ENCODE peak calls at places on chromosome 3, in six cellular contexts. G is adrenal gland, I is lung, X is sigmoid colon, R is suprapubic skin, D is fibroblast of the aortic adventitia. J is an unnamed sample.

GRCh38 chr3:57890874-57891273 is 117.3 kb upstream of the FLNB start:
- DNase-seq in G (no peak), I (no peak), X (no peak), R (no peak), D (peak; percentile 36), J (peak; percentile 33)

GRCh38 chr3:187041362-187042061 is 97.8 kb downstream of the RPL39L start:
- DNase-seq in G (no peak), I (no peak), X (no peak), R (no peak), D (peak; percentile 67), J (peak; percentile 74)

GRCh38 chr3:18649666-18650363 is 224.7 kb upstream of the SATB1 start:
- DNase-seq in G (no peak), I (no peak), X (no peak), R (no peak), D (no peak), J (no peak)

GRCh38 chr3:185632996-185633395 is 46.9 kb downstream of the SENP2 start:
- DNase-seq in G (no peak), I (no peak), X (no peak), R (no peak), D (no peak), J (no peak)

GRCh38 chr3:17310983-17311382 is 426.2 kb downstream of the PLCL2 start:
- DNase-seq in G (no peak), I (no peak), X (no peak), R (no peak), D (no peak), J (no peak)

GRCh38 chr3:72245183-72245811 is 460.3 kb upstream of the PROK2 start:
- DNase-seq in G (peak; percentile 61), I (peak; percentile 32), X (peak; percentile 85), R (peak; percentile 75), D (no peak), J (peak; percentile 42)

GRCh38 chr3:113222412-113223086 is 11.2 kb downstream of the BOC start:
- DNase-seq in G (no peak), I (no peak), X (no peak), R (no peak), D (no peak), J (no peak)

GRCh38 chr3:72423643-72424042 is 424.6 kb downstream of the SHQ1 start:
- DNase-seq in G (no peak), I (no peak), X (no peak), R (no peak), D (no peak), J (no peak)

GRCh38 chr3:143975549-143976152 is 4.0 kb downstream of the DIPK2A start:
- DNase-seq in G (no peak), I (no peak), X (no peak), R (no peak), D (peak; percentile 89), J (peak; percentile 88)

GRCh38 chr3:47440131-47440530 is 35.6 kb downstream of the SCAP start:
- DNase-seq in G (no peak), I (no peak), X (no peak), R (no peak), D (no peak), J (peak; percentile 41)

GRCh38 chr3:140011611-140012277 is 76.8 kb downstream of the CLSTN2 start:
- DNase-seq in G (no peak), I (no peak), X (no peak), R (no peak), D (no peak), J (no peak)

GRCh38 chr3:136075816-136076215 is 110.3 kb downstream of the PPP2R3A start:
- DNase-seq in G (no peak), I (no peak), X (no peak), R (no peak), D (peak; percentile 63), J (peak; percentile 52)

GRCh38 chr3:171876651-171877272 is 33.6 kb downstream of the TMEM212 start:
- DNase-seq in G (no peak), I (no peak), X (no peak), R (no peak), D (peak; percentile 99), J (peak; percentile 97)

GRCh38 chr3:20945892-20946291 is 759.9 kb upstream of the SGO1 start:
- DNase-seq in G (no peak), I (no peak), X (no peak), R (no peak), D (no peak), J (no peak)

GRCh38 chr3:46187876-46188275 is 20.2 kb downstream of the CCR1 start:
- DNase-seq in G (no peak), I (no peak), X (no peak), R (no peak), D (peak; percentile 4), J (no peak)

GRCh38 chr3:122077293-122078234 is 22.4 kb downstream of the CD86 start:
- DNase-seq in G (no peak), I (no peak), X (no peak), R (no peak), D (no peak), J (no peak)

GRCh38 chr3:66413151-66413751 is 87.6 kb downstream of the LRIG1 start:
- DNase-seq in G (no peak), I (no peak), X (no peak), R (no peak), D (peak; percentile 78), J (peak; percentile 29)

GRCh38 chr3:131702156-131702555 is 199.4 kb upstream of the MRPL3 start:
- DNase-seq in G (no peak), I (no peak), X (no peak), R (no peak), D (no peak), J (no peak)

GRCh38 chr3:149095487-149095886 is 9.2 kb upstream of the HLTF start:
- DNase-seq in G (no peak), I (no peak), X (no peak), R (no peak), D (no peak), J (no peak)

GRCh38 chr3:98846101-98846500 is 55.4 kb downstream of the DCBLD2 start:
- DNase-seq in G (no peak), I (no peak), X (no peak), R (no peak), D (peak; percentile 53), J (peak; percentile 42)

GRCh38 chr3:56137406-56137805 is 330.9 kb downstream of the ERC2 start:
- DNase-seq in G (no peak), I (no peak), X (no peak), R (no peak), D (peak; percentile 82), J (peak; percentile 76)

GRCh38 chr3:158313344-158313927 is 203.5 kb downstream of the RSRC1 start:
- DNase-seq in G (no peak), I (no peak), X (no peak), R (no peak), D (peak; percentile 19), J (peak; percentile 55)

GRCh38 chr3:124384527-124384926 is 345.7 kb upstream of the UMPS start:
- DNase-seq in G (no peak), I (no peak), X (no peak), R (no peak), D (no peak), J (no peak)

GRCh38 chr3:127446756-127447155 is 143.8 kb downstream of the TPRA1 start:
- DNase-seq in G (no peak), I (no peak), X (peak; percentile 40), R (peak; percentile 22), D (no peak), J (no peak)

GRCh38 chr3:127444761-127445160 is 145.8 kb downstream of the TPRA1 start:
- DNase-seq in G (no peak), I (no peak), X (peak; percentile 32), R (no peak), D (no peak), J (no peak)

GRCh38 chr3:127448161-127448561 is 142.4 kb downstream of the TPRA1 start:
- DNase-seq in G (peak; percentile 39), I (no peak), X (peak; percentile 13), R (peak; percentile 55), D (no peak), J (no peak)

GRCh38 chr3:127443581-127444375 is 146.8 kb downstream of the TPRA1 start:
- DNase-seq in G (no peak), I (no peak), X (peak; percentile 44), R (no peak), D (no peak), J (no peak)

GRCh38 chr3:127445581-127446368 is 144.8 kb downstream of the TPRA1 start:
- DNase-seq in G (no peak), I (no peak), X (peak; percentile 45), R (no peak), D (no peak), J (no peak)
- TF ChIP-seq CTCF in G (no peak), I (no peak), X (no peak), R (no peak), D (no peak), J (no peak)

GRCh38 chr3:138281561-138281960 is 48.1 kb downstream of the NME9 start:
- DNase-seq in G (no peak), I (no peak), X (no peak), R (no peak), D (no peak), J (no peak)
- H3K4me3 ChIP-seq in G (no peak overlapping the region), I (no peak overlapping the region), X (no peak overlapping the region), R (no peak overlapping the region), D (no peak overlapping the region), J (no peak overlapping the region)

GRCh38 chr3:70823622-70824021 is 511.2 kb upstream of the MDFIC2 start:
- DNase-seq in G (no peak), I (no peak), X (no peak), R (no peak), D (no peak), J (no peak)

GRCh38 chr3:70820397-70820796 is 508.0 kb upstream of the MDFIC2 start:
- DNase-seq in G (no peak), I (no peak), X (no peak), R (no peak), D (no peak), J (no peak)

GRCh38 chr3:70822777-70823176 is 510.3 kb upstream of the MDFIC2 start:
- DNase-seq in G (no peak), I (no peak), X (no peak), R (no peak), D (no peak), J (no peak)

GRCh38 chr3:70824078-70824477 is 511.6 kb upstream of the MDFIC2 start:
- DNase-seq in G (no peak), I (no peak), X (no peak), R (peak; percentile 60), D (peak; percentile 97), J (peak; percentile 55)

GRCh38 chr3:70821602-70822001 is 509.2 kb upstream of the MDFIC2 start:
- DNase-seq in G (no peak), I (no peak), X (no peak), R (no peak), D (no peak), J (no peak)
- TF ChIP-seq CTCF in G (no peak), I (no peak), X (no peak), R (no peak), D (no peak), J (no peak)

DNA sequence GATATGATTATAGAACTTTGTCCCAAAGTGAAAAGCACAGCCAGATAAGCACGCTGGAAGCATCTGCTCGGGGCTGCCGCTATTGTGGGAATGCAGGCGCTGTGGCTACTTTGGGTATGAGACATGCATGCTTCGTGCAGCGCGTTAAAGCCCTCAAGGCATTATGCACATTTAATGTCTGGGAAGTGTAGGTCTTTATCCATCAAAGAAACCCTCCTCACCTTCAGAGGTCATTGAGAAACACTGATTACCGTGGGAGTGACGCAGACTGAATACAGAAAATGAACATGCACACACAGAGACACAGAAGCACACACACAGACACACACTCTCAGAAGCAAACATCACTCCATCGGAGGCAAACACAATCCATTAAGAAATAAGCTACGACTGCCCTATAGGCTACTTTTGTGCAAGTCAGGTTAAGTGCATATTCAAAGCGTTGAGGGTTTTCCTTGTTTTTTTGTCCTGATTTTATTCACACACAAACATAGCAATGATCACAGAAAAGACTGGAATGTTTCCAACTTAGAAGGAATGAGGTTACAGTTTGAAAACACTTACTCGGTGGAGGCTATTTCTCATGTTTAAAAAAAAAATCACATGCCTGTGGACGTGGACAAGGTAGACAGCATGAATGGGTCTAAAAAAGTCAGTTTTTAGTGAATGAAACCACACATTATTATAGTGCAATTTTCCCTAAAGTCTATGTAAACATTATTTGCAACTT is 68.5 kb downstream of the PLCH1 start:
- DNase-seq in G (no peak), I (no peak), X (no peak), R (no peak), D (peak; percentile 60), J (peak; percentile 28)
- H3K4me3 ChIP-seq in G (no peak overlapping the region), I (no peak overlapping the region), X (peak overlapping the region; percentile 18), R (peak overlapping the region; percentile 33), D (peak overlapping the region; percentile 45), J (no peak overlapping the region)

J was measured in fibroblast of pulmonary artery.